ENCODE peak calls at places on chromosomes 5 and 9, in four cellular contexts. V is CD4-positive, CD25-positive, alpha-beta regulatory T cell; P is stomach; S is CD4-positive, alpha-beta memory T cell. X is an unnamed sample. For H3K9me3, H3K4me1 and H3K27me3, the result is how much of the 10 kb centered on the place peaks cover.

GRCh38 chr5:133052317-133053175 is 733 bp downstream of the HSPA4 start:
- DNase-seq in V (peak), P (peak), S (peak), X (peak)

GRCh38 chr5:41408676-41409443 is 101.5 kb downstream of the PLCXD3 start:
- DNase-seq in V (no peak), P (no peak), S (no peak), X (no peak)

GRCh38 chr5:151254533-151254932 is 1.5 kb downstream of the GM2A start:
- DNase-seq in V (no peak), P (no peak), S (no peak), X (no peak)

GRCh38 chr5:177064500-177065277 is 22.0 kb upstream of the FGFR4 start:
- DNase-seq in V (no peak), P (no peak), S (no peak), X (no peak)

GRCh38 chr5:11449217-11449616 is 455.0 kb downstream of the CTNND2 start:
- DNase-seq in V (no peak), P (no peak), S (no peak), X (no peak)

GRCh38 chr9:21591221-21592062 is 109.3 kb upstream of the IFNE start:
- DNase-seq in V (no peak), P (peak), S (no peak), X (no peak)

GRCh38 chr9:42275141-42275540 is 91.7 kb downstream of the SPATA31A6 start:
- DNase-seq in V (no peak), P (no peak), S (no peak), X (no peak)

GRCh38 chr5:123438902-123439301 is 15.7 kb upstream of the CEP120 start:
- DNase-seq in V (no peak), P (no peak), S (no peak), X (no peak)

GRCh38 chr9:35277649-35278359 is 116.0 kb downstream of the UNC13B start:
- DNase-seq in V (no peak), P (no peak), S (no peak), X (no peak)

GRCh38 chr5:107542428-107542827 is 128.3 kb downstream of the EFNA5 start:
- DNase-seq in V (no peak), P (peak), S (no peak), X (no peak)

GRCh38 chr5:107468286-107468685 is 202.5 kb downstream of the EFNA5 start:
- DNase-seq in V (no peak), P (no peak), S (no peak), X (no peak)

GRCh38 chr5:88480245-88480644 is 211.6 kb upstream of the TMEM161B start:
- DNase-seq in V (no peak), P (no peak), S (no peak), X (no peak)

GRCh38 chr9:88326024-88326423 is 62.2 kb upstream of the SPIN1 start:
- DNase-seq in V (no peak), P (no peak), S (no peak), X (no peak)

GRCh38 chr5:139188558-139189270 is 9.5 kb downstream of the SIL1 start:
- DNase-seq in V (no peak), P (no peak), S (no peak), X (no peak)

GRCh38 chr5:150001660-150002493 is 1.3 kb downstream of the HMGXB3 start:
- DNase-seq in V (peak), P (peak), S (peak), X (peak)

GRCh38 chr9:18404482-18405029 is 69.4 kb upstream of the ADAMTSL1 start:
- DNase-seq in V (no peak), P (no peak), S (no peak), X (no peak)

GRCh38 chr9:20853866-20854265 is 169.8 kb downstream of the FOCAD start:
- DNase-seq in V (no peak), P (no peak), S (no peak), X (no peak)

GRCh38 chr5:21810737-21811316 is 1042.3 kb downstream of the CDH12 start:
- DNase-seq in V (no peak), P (no peak), S (no peak), X (no peak)

GRCh38 chr5:180250329-180250728 is 41.3 kb upstream of the RASGEF1C start:
- DNase-seq in V (no peak), P (no peak), S (no peak), X (no peak)
- H3K9me3 ChIP-seq in V (half or more), P (half or more), S (under half), X (under half)

GRCh38 chr5:141760753-141761152 is 78.7 kb upstream of the ARAP3 start:
- DNase-seq in V (no peak), P (no peak), S (no peak), X (no peak)
- H3K4me1 ChIP-seq in V (under half), P (under half), S (under half), X (under half)

GRCh38 chr9:123373941-123374340 is 17.9 kb downstream of the CRB2 start:
- DNase-seq in V (no peak), P (no peak), S (no peak), X (no peak)

GRCh38 chr9:123375725-123376132 is 19.7 kb downstream of the CRB2 start:
- DNase-seq in V (no peak), P (no peak), S (no peak), X (no peak)

GRCh38 chr9:123371805-123372590 is 16.0 kb downstream of the CRB2 start:
- DNase-seq in V (no peak), P (no peak), S (no peak), X (no peak)

GRCh38 chr9:123372766-123373446 is 16.9 kb downstream of the CRB2 start:
- DNase-seq in V (no peak), P (no peak), S (no peak), X (no peak)

DNA sequence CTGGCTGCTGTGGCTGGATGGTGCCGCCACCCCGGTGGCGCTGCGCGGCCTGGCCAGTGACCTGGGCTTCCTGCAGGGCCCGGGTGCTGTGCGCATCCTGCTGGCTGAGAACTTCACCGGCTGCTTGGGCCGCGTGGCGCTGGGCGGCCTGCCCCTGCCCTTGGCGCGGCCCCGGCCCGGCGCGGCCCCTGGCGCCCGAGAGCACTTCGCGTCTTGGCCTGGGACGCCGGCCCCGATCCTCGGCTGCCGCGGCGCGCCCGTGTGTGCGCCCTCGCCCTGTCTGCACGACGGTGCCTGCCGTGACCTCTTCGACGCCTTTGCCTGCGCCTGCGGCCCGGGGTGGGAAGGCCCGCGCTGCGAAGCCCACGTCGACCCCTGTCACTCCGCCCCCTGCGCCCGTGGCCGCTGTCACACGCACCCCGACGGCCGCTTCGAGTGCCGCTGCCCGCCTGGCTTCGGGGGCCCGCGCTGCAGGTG is 17.5 kb downstream of the CRB2 start:
- DNase-seq in V (no peak), P (no peak), S (no peak), X (no peak)
- H3K27me3 ChIP-seq in V (under half), P (under half), S (under half), X (under half)

DNA sequence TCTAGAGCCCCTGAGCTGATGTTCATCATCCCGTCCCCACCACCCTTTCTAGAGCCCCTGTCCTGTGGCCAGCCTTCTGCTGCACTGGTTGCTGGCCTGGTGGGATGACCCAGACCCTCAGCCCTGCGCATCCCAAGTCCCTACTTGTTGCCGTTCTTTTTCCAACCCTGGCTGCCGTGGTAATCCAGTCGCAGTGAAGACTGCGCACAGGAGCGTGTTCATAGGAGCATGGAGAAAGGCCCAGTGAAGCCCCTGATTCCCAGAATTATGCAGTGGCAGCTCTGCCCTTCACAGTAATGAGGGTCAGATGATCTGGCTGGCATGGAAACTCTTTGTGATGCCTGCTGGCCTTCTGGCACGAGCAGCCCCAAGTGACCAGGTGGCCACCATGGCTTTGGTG is 183.3 kb downstream of the CACNA1B start:
- DNase-seq in V (no peak), P (no peak), S (no peak), X (no peak)
- H3K9me3 ChIP-seq in V (under half), P (under half), S (under half), X (under half)

GRCh38 chr5:178738513-178738912 is 8.1 kb upstream of the ZNF354A start:
- DNase-seq in V (no peak), P (no peak), S (no peak), X (no peak)

GRCh38 chr5:178740181-178740557 is 9.7 kb upstream of the ZNF354A start:
- DNase-seq in V (no peak), P (no peak), S (no peak), X (no peak)

GRCh38 chr5:178740926-178741325 is 10.5 kb upstream of the ZNF354A start:
- DNase-seq in V (no peak), P (no peak), S (no peak), X (no peak)

DNA sequence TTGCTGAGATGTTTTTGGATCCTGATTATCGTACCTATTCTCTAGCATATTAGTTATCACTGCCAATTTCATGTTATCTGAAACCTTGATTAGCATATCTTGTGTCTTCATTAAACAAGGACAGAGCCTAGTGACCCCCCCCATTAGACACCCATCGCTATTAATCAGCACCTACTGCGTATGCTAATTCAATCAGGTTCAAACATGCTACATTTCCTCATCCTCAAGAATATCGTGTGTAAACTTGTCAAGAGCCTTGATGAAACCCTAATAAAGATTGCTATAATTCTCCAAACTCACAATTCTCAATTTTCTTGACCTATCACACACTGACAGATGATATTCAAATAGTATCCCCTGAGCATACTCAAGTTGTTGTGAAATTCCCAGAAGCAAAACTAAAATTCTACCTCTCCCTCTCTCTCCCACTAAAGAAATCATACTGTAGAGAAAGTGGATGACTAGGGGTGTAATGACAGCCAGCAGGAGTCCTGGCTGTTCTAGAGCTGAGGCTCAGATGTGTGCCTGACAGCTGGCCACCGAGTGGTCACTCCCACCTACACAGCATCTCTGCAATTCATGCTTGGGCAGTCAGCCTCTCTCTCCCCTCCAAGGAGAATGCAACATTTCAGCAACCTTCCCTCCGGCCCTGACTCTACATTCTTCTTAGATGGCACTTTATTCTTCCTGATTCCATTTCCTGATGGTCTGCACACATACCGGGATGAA is 9.2 kb upstream of the ZNF354A start:
- DNase-seq in V (no peak), P (no peak), S (no peak), X (no peak)
- H3K4me1 ChIP-seq in V (under half), P (under half), S (under half), X (under half)

GRCh38 chr9:130290353-130291181 is 25.0 kb downstream of the HMCN2 start:
- DNase-seq in V (no peak), P (no peak), S (no peak), X (no peak)

GRCh38 chr9:130289711-130290241 is 24.2 kb downstream of the HMCN2 start:
- DNase-seq in V (no peak), P (no peak), S (no peak), X (no peak)

GRCh38 chr9:130288926-130289705 is 23.6 kb downstream of the HMCN2 start:
- DNase-seq in V (no peak), P (no peak), S (no peak), X (no peak)

GRCh38 chr9:130292104-130292503 is 26.5 kb downstream of the HMCN2 start:
- DNase-seq in V (no peak), P (no peak), S (no peak), X (no peak)

GRCh38 chr9:130291474-130291873 is 25.9 kb downstream of the HMCN2 start:
- DNase-seq in V (no peak), P (no peak), S (no peak), X (no peak)
- H3K27me3 ChIP-seq in V (under half), P (under half), S (under half), X (under half)

GRCh38 chr9:138082918-138083636 is 205.5 kb downstream of the CACNA1B start:
- DNase-seq in V (no peak), P (peak), S (no peak), X (peak)
- H3K9me3 ChIP-seq in V (under half), P (under half), S (under half), X (under half)

DNA sequence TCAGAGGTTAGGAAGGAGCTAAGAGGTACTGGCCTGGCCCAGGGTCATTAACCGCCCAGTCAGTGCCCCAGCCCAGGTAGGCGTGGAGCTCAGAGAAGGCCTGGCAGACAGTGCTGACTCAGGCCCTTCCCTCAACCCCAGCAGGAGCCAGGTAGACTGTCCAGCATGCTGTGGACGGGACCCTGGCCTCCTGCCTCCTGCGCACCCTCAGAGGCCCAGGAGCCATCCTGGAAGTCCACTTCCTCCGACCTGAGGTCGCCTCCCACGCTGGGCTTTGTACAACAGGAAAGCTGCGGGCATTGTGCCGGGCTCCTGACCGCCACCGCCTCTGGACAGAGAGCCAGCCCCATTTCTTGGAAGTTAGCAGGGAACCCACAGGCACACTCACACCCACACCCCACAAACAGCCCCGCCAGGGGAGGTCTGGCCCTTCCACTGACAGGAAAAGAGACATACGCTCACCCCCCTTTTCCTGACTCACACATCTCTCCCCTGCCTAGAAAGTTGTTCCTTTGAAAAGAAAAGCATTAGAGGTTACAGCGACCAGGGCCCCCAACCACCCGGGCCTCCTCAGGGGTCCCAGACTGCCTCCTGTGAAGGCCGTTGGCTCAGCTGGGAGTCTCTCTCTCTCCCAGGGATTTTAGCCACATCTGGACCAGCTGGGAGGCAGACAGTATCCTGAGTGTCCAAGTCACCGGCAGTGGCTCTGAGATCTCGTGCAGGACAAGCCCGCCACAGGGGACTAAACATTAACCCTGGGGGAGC is 7.7 kb downstream of the RALGDS start:
- DNase-seq in V (no peak), P (no peak), S (no peak), X (no peak)
- H3K4me1 ChIP-seq in V (half or more), P (under half), S (half or more), X (under half)

DNA sequence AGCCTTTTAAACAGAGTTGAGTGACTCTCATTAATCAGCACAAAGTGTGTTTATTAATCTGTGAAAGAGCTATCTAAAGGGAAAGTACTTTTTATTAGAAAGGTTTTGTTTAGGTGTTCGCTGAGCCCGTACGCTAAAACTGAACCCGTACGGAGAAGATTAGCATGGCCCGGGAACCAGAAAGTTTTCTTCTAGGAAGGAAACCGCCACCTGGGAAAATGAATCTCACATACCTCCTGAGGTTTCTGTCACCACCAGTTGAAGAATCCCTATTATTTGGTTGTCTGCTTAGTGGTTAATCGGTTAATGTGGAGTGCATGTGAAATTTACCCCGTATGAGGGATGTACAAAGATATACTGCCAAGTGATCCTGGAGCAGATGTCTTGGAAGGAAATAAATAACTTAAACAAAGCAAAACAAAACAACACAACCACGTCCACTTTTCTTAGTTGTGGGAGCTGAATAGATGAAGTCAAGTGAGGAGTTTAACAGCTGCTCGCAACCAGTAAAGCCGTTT is 3.8 kb downstream of the DMRT2 start:
- DNase-seq in V (no peak), P (no peak), S (no peak), X (no peak)
- H3K27me3 ChIP-seq in V (under half), P (under half), S (under half), X (under half)

GRCh38 chr5:53095222-53095621 is 14.3 kb downstream of the MOCS2 start:
- DNase-seq in V (no peak), P (no peak), S (no peak), X (no peak)

GRCh38 chr5:53099546-53099945 is 10.0 kb downstream of the MOCS2 start:
- DNase-seq in V (no peak), P (no peak), S (no peak), X (no peak)

GRCh38 chr5:53105611-53106300 is 3.8 kb downstream of the MOCS2 start:
- DNase-seq in V (no peak), P (no peak), S (no peak), X (no peak)

GRCh38 chr5:53095931-53096525 is 13.5 kb downstream of the MOCS2 start:
- DNase-seq in V (peak), P (peak), S (peak), X (peak)

GRCh38 chr5:53100606-53101005 is 9.0 kb downstream of the MOCS2 start:
- DNase-seq in V (no peak), P (no peak), S (no peak), X (no peak)
- H3K9me3 ChIP-seq in V (under half), P (under half), S (under half), X (under half)

X was measured in naive thymus-derived CD4-positive, alpha-beta T cell.